ENCODE peak calls at places on chromosomes 2 and 18, in eight cellular contexts. L is IMR-90, M is cardiac muscle cell, T is heart left ventricle, D is NB4, O is kidney, B is H1, E is prostate gland. Z is an unnamed sample.

GRCh38 chr18:33113421-33113820 is 327.1 kb downstream of the CCDC178 start:
- DNase-seq in L (no peak), M (no peak), T (no peak), D (no peak), O (no peak), B (no peak), E (no peak), Z (no peak)

GRCh38 chr2:181682026-181682789 is 1.9 kb upstream of the NEUROD1 start:
- DNase-seq in L (no peak), M (no peak), T (no peak), D (no peak), O (peak; percentile 31), B (peak; percentile 50), E (no peak), Z (no peak)

GRCh38 chr2:129957891-129958290 is 21.6 kb upstream of the RAB6C start:
- DNase-seq in L (no peak), M (no peak), T (no peak), D (no peak), O (no peak), B (no peak), E (peak; percentile 16), Z (no peak)

GRCh38 chr2:142973160-142973821 is 95.8 kb downstream of the KYNU start:
- DNase-seq in L (no peak), M (no peak), T (no peak), D (no peak), O (no peak), B (no peak), E (no peak), Z (no peak)

GRCh38 chr2:74772071-74772470 is 61.9 kb upstream of the HK2 start:
- DNase-seq in L (no peak), M (no peak), T (no peak), D (no peak), O (no peak), B (no peak), E (no peak), Z (peak; percentile 37)

GRCh38 chr2:176136375-176137248 is 7.1 kb downstream of the HOXD8 start:
- DNase-seq in L (no peak), M (peak; percentile 59), T (no peak), D (peak; percentile 38), O (peak; percentile 81), B (peak; percentile 68), E (no peak), Z (no peak)

GRCh38 chr18:46343940-46344372 is 239.8 kb downstream of the HAUS1 start:
- DNase-seq in L (no peak), M (no peak), T (peak; percentile 48), D (peak; percentile 29), O (no peak), B (peak; percentile 61), E (peak; percentile 37), Z (no peak)

GRCh38 chr2:18551169-18551568 is 9.3 kb downstream of the RDH14 start:
- DNase-seq in L (no peak), M (no peak), T (no peak), D (no peak), O (no peak), B (no peak), E (no peak), Z (no peak)

GRCh38 chr2:102073168-102073724 is 69.3 kb upstream of the IL1R1 start:
- DNase-seq in L (no peak), M (no peak), T (no peak), D (no peak), O (no peak), B (no peak), E (no peak), Z (no peak)

GRCh38 chr2:102069311-102069974 is 73.1 kb upstream of the IL1R1 start:
- DNase-seq in L (no peak), M (no peak), T (no peak), D (no peak), O (no peak), B (no peak), E (no peak), Z (no peak)

GRCh38 chr2:102066554-102066953 is 74.8 kb downstream of the IL1R2 start:
- DNase-seq in L (no peak), M (no peak), T (no peak), D (peak; percentile 8), O (no peak), B (no peak), E (no peak), Z (no peak)

GRCh38 chr2:102072741-102073140 is 69.8 kb upstream of the IL1R1 start:
- DNase-seq in L (peak; percentile 91), M (no peak), T (no peak), D (no peak), O (no peak), B (no peak), E (no peak), Z (peak; percentile 70)

GRCh38 chr2:102070058-102070642 is 72.4 kb upstream of the IL1R1 start:
- DNase-seq in L (peak; percentile 80), M (no peak), T (peak; percentile 93), D (no peak), O (peak; percentile 96), B (no peak), E (no peak), Z (peak; percentile 85)
- H3K4me3 ChIP-seq in L (peak overlapping the region; percentile 6), M (no peak overlapping the region), T (no peak overlapping the region), D (no peak overlapping the region), O (peak overlapping the region; percentile 18), B (no peak overlapping the region), E (no peak overlapping the region), Z (no peak overlapping the region)

GRCh38 chr2:15939854-15940660 is at the start of gene MYCN:
- DNase-seq in L (no peak), M (peak; percentile 95), T (no peak), D (peak; percentile 58), O (no peak), B (peak; percentile 89), E (peak; percentile 9), Z (peak; percentile 52)
- TF ChIP-seq CTCF in L (peak; percentile 45), M (peak; percentile 59), T (no peak), D (peak; percentile 74), O (peak; percentile 77), B (no peak), E (peak; percentile 16), Z (no peak)

GRCh38 chr2:232316382-232317190 is 62.0 kb upstream of the ALPP start:
- DNase-seq in L (no peak), M (peak; percentile 20), T (no peak), D (peak; percentile 11), O (no peak), B (no peak), E (no peak), Z (no peak)
- H3K4me3 ChIP-seq in L (no peak overlapping the region), M (no peak overlapping the region), T (no peak overlapping the region), D (no peak overlapping the region), O (no peak overlapping the region), B (no peak overlapping the region), E (no peak overlapping the region), Z (no peak overlapping the region)

GRCh38 chr2:96361751-96362150 is 26.2 kb downstream of the NCAPH start:
- DNase-seq in L (no peak), M (no peak), T (no peak), D (no peak), O (no peak), B (no peak), E (no peak), Z (no peak)

GRCh38 chr2:96354492-96354891 is 18.9 kb downstream of the NCAPH start:
- DNase-seq in L (no peak), M (no peak), T (no peak), D (no peak), O (no peak), B (no peak), E (no peak), Z (no peak)

GRCh38 chr2:96359866-96360265 is 24.3 kb downstream of the NCAPH start:
- DNase-seq in L (no peak), M (no peak), T (no peak), D (no peak), O (no peak), B (no peak), E (no peak), Z (peak; percentile 70)

GRCh38 chr2:96356889-96357288 is 21.3 kb downstream of the NCAPH start:
- DNase-seq in L (no peak), M (no peak), T (no peak), D (no peak), O (no peak), B (no peak), E (no peak), Z (peak; percentile 54)

GRCh38 chr2:96359310-96359709 is 23.7 kb downstream of the NCAPH start:
- DNase-seq in L (no peak), M (no peak), T (no peak), D (peak; percentile 31), O (no peak), B (no peak), E (no peak), Z (no peak)
- TF ChIP-seq CTCF in L (no peak), M (peak; percentile 16), T (peak; percentile 29), D (peak; percentile 33), O (peak; percentile 6), B (peak; percentile 32), E (no peak), Z (no peak)

GRCh38 chr2:139000087-139000486 is 219.9 kb upstream of the NXPH2 start:
- DNase-seq in L (no peak), M (no peak), T (no peak), D (no peak), O (no peak), B (no peak), E (no peak), Z (no peak)
- H3K4me3 ChIP-seq in L (no peak overlapping the region), M (no peak overlapping the region), T (no peak overlapping the region), D (no peak overlapping the region), O (no peak overlapping the region), B (no peak overlapping the region), E (no peak overlapping the region), Z (no peak overlapping the region)

DNA sequence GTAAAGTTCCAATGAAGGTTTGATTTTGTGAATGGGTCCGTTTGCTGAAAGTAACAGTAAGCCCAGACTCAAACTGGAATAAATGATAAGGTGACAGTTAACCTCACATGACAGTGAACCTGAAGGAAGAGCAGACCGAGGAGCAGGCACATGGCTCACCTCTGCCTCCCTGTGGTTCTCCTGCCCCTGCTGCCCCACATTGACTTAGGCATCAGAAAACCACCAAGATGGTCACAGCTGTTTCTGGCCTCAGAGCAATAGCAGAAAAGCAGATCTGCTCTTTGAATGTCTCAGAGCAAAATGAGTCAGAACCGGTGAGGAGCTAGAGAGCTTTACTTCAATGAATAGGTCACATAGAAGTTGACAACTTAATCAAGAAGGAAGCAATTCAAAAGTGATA is 487.6 kb downstream of the METTL4 start:
- DNase-seq in L (no peak), M (peak; percentile 12), T (no peak), D (peak; percentile 66), O (no peak), B (no peak), E (no peak), Z (no peak)
- TF ChIP-seq CTCF in L (no peak), M (no peak), T (no peak), D (peak; percentile 44), O (peak; percentile 38), B (peak; percentile 82), E (no peak), Z (peak; percentile 18)

Z was measured in choroid plexus epithelial cell.